ENCODE peak calls at places on chromosomes 13 and 19, in eight cellular contexts. N, Y, T, Q, O, U, S and V are unnamed samples.

GRCh38 chr19:55676384-55676783 is 1.4 kb downstream of the EPN1 start:
- DNase-seq in N (no peak), Y (no peak), T (no peak), Q (no peak), O (no peak), U (no peak), S (peak), V (no peak)

GRCh38 chr13:21573920-21574712 is 29.9 kb downstream of the MICU2 start:
- DNase-seq in N (no peak), Y (no peak), T (no peak), Q (no peak), O (no peak), U (no peak), S (no peak), V (peak)

GRCh38 chr13:50426932-50427331 is 411.7 kb downstream of the KCNRG start:
- DNase-seq in N (no peak), Y (no peak), T (no peak), Q (no peak), O (no peak), U (no peak), S (no peak), V (no peak)

GRCh38 chr19:19610376-19611240 is 7.9 kb downstream of the PBX4 start:
- DNase-seq in N (peak), Y (no peak), T (no peak), Q (no peak), O (no peak), U (no peak), S (no peak), V (no peak)

GRCh38 chr19:5268801-5269200 is 71.8 kb downstream of the PTPRS start:
- DNase-seq in N (no peak), Y (no peak), T (no peak), Q (no peak), O (no peak), U (no peak), S (no peak), V (no peak)

GRCh38 chr19:50358483-50359431 is 6.7 kb downstream of the NAPSA start:
- DNase-seq in N (no peak), Y (peak), T (peak), Q (no peak), O (peak), U (peak), S (peak), V (no peak)

GRCh38 chr13:27980280-27980998 is 8.1 kb downstream of the URAD start:
- DNase-seq in N (no peak), Y (no peak), T (no peak), Q (no peak), O (no peak), U (no peak), S (no peak), V (no peak)

GRCh38 chr19:18418725-18419194 is 438 bp upstream of the SSBP4 start:
- DNase-seq in N (no peak), Y (no peak), T (no peak), Q (no peak), O (no peak), U (peak), S (no peak), V (no peak)

GRCh38 chr19:18503971-18504885 is 17.6 kb downstream of the ELL start:
- DNase-seq in N (no peak), Y (no peak), T (no peak), Q (no peak), O (no peak), U (no peak), S (peak), V (no peak)

GRCh38 chr13:91228083-91228482 is 119.4 kb upstream of the MIR17HG start:
- DNase-seq in N (peak), Y (no peak), T (no peak), Q (no peak), O (no peak), U (no peak), S (no peak), V (no peak)

GRCh38 chr13:75704194-75704941 is 68.2 kb downstream of the LMO7 start:
- DNase-seq in N (peak), Y (no peak), T (no peak), Q (no peak), O (no peak), U (no peak), S (no peak), V (no peak)

GRCh38 chr19:5235458-5236219 is 105.0 kb downstream of the PTPRS start:
- DNase-seq in N (no peak), Y (no peak), T (no peak), Q (no peak), O (no peak), U (no peak), S (no peak), V (no peak)

GRCh38 chr13:97631158-97631557 is 197.2 kb downstream of the RAP2A start:
- DNase-seq in N (no peak), Y (no peak), T (no peak), Q (no peak), O (no peak), U (no peak), S (no peak), V (peak)

GRCh38 chr13:34156841-34157365 is 339.0 kb downstream of the RFC3 start:
- DNase-seq in N (peak), Y (peak), T (peak), Q (no peak), O (no peak), U (peak), S (peak), V (peak)

GRCh38 chr13:49220035-49220855 is at the start of gene MLNR:
- DNase-seq in N (no peak), Y (peak), T (no peak), Q (peak), O (peak), U (peak), S (no peak), V (peak)

GRCh38 chr19:45444318-45445041 is 20.8 kb upstream of the ERCC1 start:
- DNase-seq in N (no peak), Y (peak), T (peak), Q (peak), O (peak), U (peak), S (peak), V (peak)

GRCh38 chr19:14536926-14537692 is 7.7 kb downstream of the TECR start:
- DNase-seq in N (no peak), Y (peak), T (no peak), Q (peak), O (peak), U (peak), S (peak), V (peak)

GRCh38 chr13:31069808-31070544 is 91.7 kb downstream of the HSPH1 start:
- DNase-seq in N (no peak), Y (no peak), T (no peak), Q (no peak), O (no peak), U (no peak), S (no peak), V (peak)

GRCh38 chr13:58921129-58921528 is 1242.6 kb downstream of the DIAPH3 start:
- DNase-seq in N (no peak), Y (no peak), T (no peak), Q (no peak), O (no peak), U (no peak), S (no peak), V (no peak)

GRCh38 chr13:83666126-83666525 is 216.1 kb downstream of the SLITRK1 start:
- DNase-seq in N (peak), Y (no peak), T (no peak), Q (no peak), O (no peak), U (no peak), S (no peak), V (no peak)

GRCh38 chr19:3196933-3197205 is 11.1 kb downstream of the NCLN start:
- DNase-seq in N (no peak), Y (no peak), T (no peak), Q (no peak), O (no peak), U (no peak), S (no peak), V (no peak)

GRCh38 chr19:51142119-51142518 is at the start of gene SIGLEC7:
- DNase-seq in N (no peak), Y (no peak), T (no peak), Q (no peak), O (no peak), U (no peak), S (no peak), V (no peak)

GRCh38 chr13:32650705-32651311 is 64.6 kb downstream of the PDS5B start:
- DNase-seq in N (peak), Y (peak), T (peak), Q (peak), O (peak), U (peak), S (peak), V (peak)

GRCh38 chr13:31631071-31631470 is 108.3 kb upstream of the RXFP2 start:
- DNase-seq in N (no peak), Y (no peak), T (no peak), Q (no peak), O (no peak), U (no peak), S (no peak), V (peak)